ENCODE peak calls at places on chromosome 6, in six cellular contexts. L is H7, Z is thoracic aorta, Y is astrocyte of the spinal cord, C is transverse colon, X is fibroblast of mammary gland. R is an unnamed sample.

GRCh38 chr6:132907915-132908314 is 93.5 kb downstream of the RPS12 start:
- DNase-seq in L (no peak), Z (no peak), Y (peak), C (no peak), X (peak), R (peak)

GRCh38 chr6:158536084-158536890 is 23.6 kb upstream of the TMEM181 start:
- DNase-seq in L (peak), Z (no peak), Y (peak), C (peak), X (peak), R (peak)

GRCh38 chr6:153043719-153044118 is 41.2 kb upstream of the MTRF1L start:
- DNase-seq in L (no peak), Z (no peak), Y (no peak), C (peak), X (no peak), R (no peak)

GRCh38 chr6:165827190-165827518 is 164.1 kb upstream of the PDE10A start:
- DNase-seq in L (no peak), Z (no peak), Y (no peak), C (no peak), X (no peak), R (no peak)

GRCh38 chr6:168347615-168348014 is 28.0 kb upstream of the DACT2 start:
- DNase-seq in L (peak), Z (no peak), Y (no peak), C (no peak), X (no peak), R (no peak)

GRCh38 chr6:166106076-166106686 is 61.5 kb downstream of the TBXT start:
- DNase-seq in L (peak), Z (no peak), Y (peak), C (peak), X (peak), R (peak)

GRCh38 chr6:165766457-165766856 is 103.4 kb upstream of the PDE10A start:
- DNase-seq in L (no peak), Z (no peak), Y (peak), C (no peak), X (no peak), R (peak)

GRCh38 chr6:143611580-143611979 is 66.2 kb upstream of the PHACTR2 start:
- DNase-seq in L (no peak), Z (no peak), Y (no peak), C (no peak), X (no peak), R (no peak)

GRCh38 chr6:137738197-137738596 is 128.9 kb upstream of the TNFAIP3 start:
- DNase-seq in L (no peak), Z (no peak), Y (peak), C (no peak), X (peak), R (no peak)

GRCh38 chr6:137510923-137511322 is 16.7 kb upstream of the OLIG3 start:
- DNase-seq in L (no peak), Z (no peak), Y (no peak), C (no peak), X (no peak), R (no peak)

GRCh38 chr6:15763364-15763763 is 100.5 kb upstream of the DTNBP1 start:
- DNase-seq in L (no peak), Z (no peak), Y (no peak), C (no peak), X (peak), R (no peak)

GRCh38 chr6:131868836-131869235 is 61.0 kb downstream of the ENPP1 start:
- DNase-seq in L (no peak), Z (no peak), Y (peak), C (no peak), X (no peak), R (no peak)

GRCh38 chr6:53771780-53772624 is 22.8 kb upstream of the LRRC1 start:
- DNase-seq in L (no peak), Z (no peak), Y (no peak), C (no peak), X (peak), R (no peak)

GRCh38 chr6:37099442-37099841 is 70.5 kb upstream of the PIM1 start:
- DNase-seq in L (no peak), Z (no peak), Y (no peak), C (no peak), X (no peak), R (no peak)

GRCh38 chr6:129331450-129332138 is 378.4 kb downstream of the ARHGAP18 start:
- DNase-seq in L (no peak), Z (no peak), Y (peak), C (no peak), X (peak), R (no peak)

GRCh38 chr6:91669154-91669903 is 1082.5 kb upstream of the MAP3K7 start:
- DNase-seq in L (no peak), Z (no peak), Y (peak), C (no peak), X (no peak), R (no peak)

GRCh38 chr6:168182908-168183612 is 104.0 kb upstream of the FRMD1 start:
- DNase-seq in L (peak), Z (no peak), Y (no peak), C (no peak), X (no peak), R (no peak)

GRCh38 chr6:148183776-148184175 is 158.9 kb upstream of the SASH1 start:
- DNase-seq in L (no peak), Z (no peak), Y (no peak), C (no peak), X (no peak), R (no peak)

GRCh38 chr6:2111162-2111677 is 134.2 kb downstream of the GMDS start:
- DNase-seq in L (no peak), Z (no peak), Y (peak), C (no peak), X (peak), R (no peak)

GRCh38 chr6:26141378-26141901 is 54.2 kb downstream of the HFE start:
- DNase-seq in L (no peak), Z (no peak), Y (no peak), C (no peak), X (no peak), R (no peak)

GRCh38 chr6:53410508-53411258 is 61.9 kb upstream of the ELOVL5 start:
- DNase-seq in L (peak), Z (no peak), Y (peak), C (peak), X (peak), R (peak)

GRCh38 chr6:6808915-6809314 is 220.4 kb downstream of the LY86 start:
- DNase-seq in L (no peak), Z (no peak), Y (no peak), C (no peak), X (no peak), R (no peak)

GRCh38 chr6:153167026-153167891 is 36.2 kb upstream of the RGS17 start:
- DNase-seq in L (no peak), Z (no peak), Y (peak), C (no peak), X (peak), R (peak)

GRCh38 chr6:167948716-167949115 is 48.8 kb upstream of the KIF25 start:
- DNase-seq in L (no peak), Z (no peak), Y (peak), C (no peak), X (no peak), R (no peak)

GRCh38 chr6:52362443-52363221 is 681 bp downstream of the PAQR8 start:
- DNase-seq in L (peak), Z (no peak), Y (peak), C (peak), X (peak), R (peak)

GRCh38 chr6:131844243-131844841 is 36.5 kb downstream of the ENPP1 start:
- DNase-seq in L (no peak), Z (no peak), Y (peak), C (no peak), X (peak), R (no peak)

GRCh38 chr6:80523531-80523970 is 417.1 kb downstream of the BCKDHB start:
- DNase-seq in L (peak), Z (no peak), Y (peak), C (no peak), X (no peak), R (no peak)

GRCh38 chr6:52389626-52390360 is 27.8 kb downstream of the PAQR8 start:
- DNase-seq in L (no peak), Z (no peak), Y (peak), C (peak), X (peak), R (peak)

GRCh38 chr6:2469428-2469827 is 224.0 kb upstream of the GMDS start:
- DNase-seq in L (no peak), Z (no peak), Y (no peak), C (no peak), X (no peak), R (no peak)

GRCh38 chr6:156268849-156269248 is 508.3 kb upstream of the ARID1B start:
- DNase-seq in L (no peak), Z (no peak), Y (no peak), C (no peak), X (no peak), R (no peak)

GRCh38 chr6:156273065-156273711 is 504.0 kb upstream of the ARID1B start:
- DNase-seq in L (no peak), Z (no peak), Y (no peak), C (no peak), X (no peak), R (no peak)

GRCh38 chr6:156269751-156270369 is 507.3 kb upstream of the ARID1B start:
- DNase-seq in L (no peak), Z (no peak), Y (no peak), C (no peak), X (no peak), R (no peak)
- H3K4me3 ChIP-seq in L (no peak), Z (no peak), Y (no peak), C (no peak), X (no peak), R (no peak)

GRCh38 chr6:42367353-42368011 is 84.2 kb downstream of the TRERF1 start:
- DNase-seq in L (no peak), Z (no peak), Y (no peak), C (peak), X (no peak), R (no peak)
- H3K4me3 ChIP-seq in L (no peak), Z (no peak), Y (no peak), C (no peak), X (no peak), R (no peak)

GRCh38 chr6:95690328-95690727 is 113.0 kb downstream of the MANEA start:
- DNase-seq in L (no peak), Z (no peak), Y (no peak), C (no peak), X (no peak), R (no peak)
- H3K4me3 ChIP-seq in L (no peak), Z (no peak), Y (no peak), C (no peak), X (no peak), R (peak)

DNA sequence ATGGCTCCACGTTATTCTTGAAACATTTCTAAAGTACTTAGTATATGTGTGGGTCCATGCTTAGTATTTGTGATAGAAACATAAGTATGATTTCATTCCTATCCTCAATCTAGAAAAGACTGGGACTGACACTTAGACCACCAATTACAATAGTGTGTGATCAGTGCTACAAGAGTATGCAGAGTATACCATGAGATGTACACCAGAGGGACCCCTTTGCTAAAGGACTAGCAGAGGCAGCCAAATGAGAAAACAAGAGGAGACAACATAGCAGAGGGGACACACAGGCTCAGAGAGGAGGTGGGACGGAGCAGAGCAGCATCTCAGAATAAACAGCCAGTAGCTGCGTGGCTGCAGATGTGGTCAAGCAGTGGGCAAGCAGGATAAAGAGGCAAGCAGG is 21.0 kb downstream of the RMND1 start:
- DNase-seq in L (no peak), Z (no peak), Y (no peak), C (no peak), X (no peak), R (no peak)
- H3K4me3 ChIP-seq in L (no peak), Z (no peak), Y (no peak), C (no peak), X (no peak), R (no peak)